ENCODE peak calls at places on chromosomes 13 and 19, in nine cellular contexts. One of them, this sample, is unnamed.

GRCh38 chr19:16062789-16063188 is 13.5 kb upstream of the TPM4 start:
- DNase-seq in activated CD4-positive, alpha-beta T cell treated with anti-CD3 and anti-CD28 coated beads, Interleukin-2, amount 10 ng/mL, durations not matched to agents 24 days and 14 days: peak
- DNase-seq in pancreas: no peak
- DNase-seq in GOT3: no peak
- DNase-seq in stimulated activated CD4-positive, alpha-beta T cell treated with anti-CD3 and anti-CD28 coated beads, Interleukin-1b, Interleukin-23, amount 100 ng/mL, for 24 hours: no peak
- DNase-seq in CD8-positive, alpha-beta T cell: peak
- DNase-seq in hypothalamus: no peak
- DNase-seq in CD4-positive, CD25-positive, alpha-beta regulatory T cell: peak
- DNase-seq in stimulated activated naive CD4-positive, alpha-beta T cell treated with Interleukin-2 at 50 U/mL for 16 hours: peak
- DNase-seq in this sample: no peak

GRCh38 chr13:104006625-104007061 is 940.4 kb upstream of the SLC10A2 start:
- DNase-seq in activated CD4-positive, alpha-beta T cell treated with anti-CD3 and anti-CD28 coated beads, Interleukin-2, amount 10 ng/mL, durations not matched to agents 24 days and 14 days: no peak
- DNase-seq in pancreas: no peak
- DNase-seq in GOT3: no peak
- DNase-seq in stimulated activated CD4-positive, alpha-beta T cell treated with anti-CD3 and anti-CD28 coated beads, Interleukin-1b, Interleukin-23, amount 100 ng/mL, for 24 hours: no peak
- DNase-seq in CD8-positive, alpha-beta T cell: no peak
- DNase-seq in hypothalamus: no peak
- DNase-seq in CD4-positive, CD25-positive, alpha-beta regulatory T cell: no peak
- DNase-seq in stimulated activated naive CD4-positive, alpha-beta T cell treated with Interleukin-2 at 50 U/mL for 16 hours: no peak
- DNase-seq in this sample: no peak

GRCh38 chr13:109783447-109783814 is 3.0 kb downstream of the IRS2 start:
- DNase-seq in activated CD4-positive, alpha-beta T cell treated with anti-CD3 and anti-CD28 coated beads, Interleukin-2, amount 10 ng/mL, durations not matched to agents 24 days and 14 days: peak
- DNase-seq in pancreas: peak
- DNase-seq in GOT3: no peak
- DNase-seq in stimulated activated CD4-positive, alpha-beta T cell treated with anti-CD3 and anti-CD28 coated beads, Interleukin-1b, Interleukin-23, amount 100 ng/mL, for 24 hours: no peak
- DNase-seq in CD8-positive, alpha-beta T cell: peak
- DNase-seq in hypothalamus: no peak
- DNase-seq in CD4-positive, CD25-positive, alpha-beta regulatory T cell: no peak
- DNase-seq in stimulated activated naive CD4-positive, alpha-beta T cell treated with Interleukin-2 at 50 U/mL for 16 hours: no peak
- DNase-seq in this sample: no peak

GRCh38 chr13:25874907-25875306 is 176.9 kb downstream of the SHISA2 start:
- DNase-seq in activated CD4-positive, alpha-beta T cell treated with anti-CD3 and anti-CD28 coated beads, Interleukin-2, amount 10 ng/mL, durations not matched to agents 24 days and 14 days: peak
- DNase-seq in pancreas: no peak
- DNase-seq in GOT3: no peak
- DNase-seq in stimulated activated CD4-positive, alpha-beta T cell treated with anti-CD3 and anti-CD28 coated beads, Interleukin-1b, Interleukin-23, amount 100 ng/mL, for 24 hours: peak
- DNase-seq in CD8-positive, alpha-beta T cell: peak
- DNase-seq in hypothalamus: no peak
- DNase-seq in CD4-positive, CD25-positive, alpha-beta regulatory T cell: peak
- DNase-seq in stimulated activated naive CD4-positive, alpha-beta T cell treated with Interleukin-2 at 50 U/mL for 16 hours: peak
- DNase-seq in this sample: no peak

GRCh38 chr13:114109646-114110045 is 22.8 kb downstream of the RASA3 start:
- DNase-seq in activated CD4-positive, alpha-beta T cell treated with anti-CD3 and anti-CD28 coated beads, Interleukin-2, amount 10 ng/mL, durations not matched to agents 24 days and 14 days: no peak
- DNase-seq in pancreas: peak
- DNase-seq in GOT3: no peak
- DNase-seq in stimulated activated CD4-positive, alpha-beta T cell treated with anti-CD3 and anti-CD28 coated beads, Interleukin-1b, Interleukin-23, amount 100 ng/mL, for 24 hours: no peak
- DNase-seq in CD8-positive, alpha-beta T cell: no peak
- DNase-seq in hypothalamus: peak
- DNase-seq in CD4-positive, CD25-positive, alpha-beta regulatory T cell: no peak
- DNase-seq in stimulated activated naive CD4-positive, alpha-beta T cell treated with Interleukin-2 at 50 U/mL for 16 hours: peak
- DNase-seq in this sample: no peak

GRCh38 chr19:3774621-3775373 is 2.8 kb upstream of the RAX2 start:
- DNase-seq in activated CD4-positive, alpha-beta T cell treated with anti-CD3 and anti-CD28 coated beads, Interleukin-2, amount 10 ng/mL, durations not matched to agents 24 days and 14 days: no peak
- DNase-seq in pancreas: no peak
- DNase-seq in GOT3: no peak
- DNase-seq in stimulated activated CD4-positive, alpha-beta T cell treated with anti-CD3 and anti-CD28 coated beads, Interleukin-1b, Interleukin-23, amount 100 ng/mL, for 24 hours: no peak
- DNase-seq in CD8-positive, alpha-beta T cell: no peak
- DNase-seq in hypothalamus: no peak
- DNase-seq in CD4-positive, CD25-positive, alpha-beta regulatory T cell: no peak
- DNase-seq in stimulated activated naive CD4-positive, alpha-beta T cell treated with Interleukin-2 at 50 U/mL for 16 hours: no peak
- DNase-seq in this sample: no peak

GRCh38 chr19:7476241-7476640 is 12.6 kb downstream of the PEX11G start:
- DNase-seq in activated CD4-positive, alpha-beta T cell treated with anti-CD3 and anti-CD28 coated beads, Interleukin-2, amount 10 ng/mL, durations not matched to agents 24 days and 14 days: no peak
- DNase-seq in pancreas: no peak
- DNase-seq in GOT3: no peak
- DNase-seq in stimulated activated CD4-positive, alpha-beta T cell treated with anti-CD3 and anti-CD28 coated beads, Interleukin-1b, Interleukin-23, amount 100 ng/mL, for 24 hours: no peak
- DNase-seq in CD8-positive, alpha-beta T cell: no peak
- DNase-seq in hypothalamus: no peak
- DNase-seq in CD4-positive, CD25-positive, alpha-beta regulatory T cell: no peak
- DNase-seq in stimulated activated naive CD4-positive, alpha-beta T cell treated with Interleukin-2 at 50 U/mL for 16 hours: no peak
- DNase-seq in this sample: no peak

GRCh38 chr19:45901432-45901903 is 945 bp downstream of the MYPOP start:
- DNase-seq in activated CD4-positive, alpha-beta T cell treated with anti-CD3 and anti-CD28 coated beads, Interleukin-2, amount 10 ng/mL, durations not matched to agents 24 days and 14 days: peak
- DNase-seq in pancreas: peak
- DNase-seq in GOT3: no peak
- DNase-seq in stimulated activated CD4-positive, alpha-beta T cell treated with anti-CD3 and anti-CD28 coated beads, Interleukin-1b, Interleukin-23, amount 100 ng/mL, for 24 hours: no peak
- DNase-seq in CD8-positive, alpha-beta T cell: peak
- DNase-seq in hypothalamus: no peak
- DNase-seq in CD4-positive, CD25-positive, alpha-beta regulatory T cell: peak
- DNase-seq in stimulated activated naive CD4-positive, alpha-beta T cell treated with Interleukin-2 at 50 U/mL for 16 hours: peak
- DNase-seq in this sample: no peak

GRCh38 chr13:30692108-30692507 is 43.2 kb upstream of the ALOX5AP start:
- DNase-seq in activated CD4-positive, alpha-beta T cell treated with anti-CD3 and anti-CD28 coated beads, Interleukin-2, amount 10 ng/mL, durations not matched to agents 24 days and 14 days: no peak
- DNase-seq in pancreas: no peak
- DNase-seq in GOT3: no peak
- DNase-seq in stimulated activated CD4-positive, alpha-beta T cell treated with anti-CD3 and anti-CD28 coated beads, Interleukin-1b, Interleukin-23, amount 100 ng/mL, for 24 hours: no peak
- DNase-seq in CD8-positive, alpha-beta T cell: no peak
- DNase-seq in hypothalamus: no peak
- DNase-seq in CD4-positive, CD25-positive, alpha-beta regulatory T cell: no peak
- DNase-seq in stimulated activated naive CD4-positive, alpha-beta T cell treated with Interleukin-2 at 50 U/mL for 16 hours: no peak
- DNase-seq in this sample: no peak

GRCh38 chr19:8148410-8149231 is 771 bp downstream of the FBN3 start:
- DNase-seq in activated CD4-positive, alpha-beta T cell treated with anti-CD3 and anti-CD28 coated beads, Interleukin-2, amount 10 ng/mL, durations not matched to agents 24 days and 14 days: no peak
- DNase-seq in pancreas: peak
- DNase-seq in GOT3: no peak
- DNase-seq in stimulated activated CD4-positive, alpha-beta T cell treated with anti-CD3 and anti-CD28 coated beads, Interleukin-1b, Interleukin-23, amount 100 ng/mL, for 24 hours: no peak
- DNase-seq in CD8-positive, alpha-beta T cell: no peak
- DNase-seq in hypothalamus: no peak
- DNase-seq in CD4-positive, CD25-positive, alpha-beta regulatory T cell: no peak
- DNase-seq in stimulated activated naive CD4-positive, alpha-beta T cell treated with Interleukin-2 at 50 U/mL for 16 hours: no peak
- DNase-seq in this sample: no peak

GRCh38 chr13:99225078-99225477 is 24.4 kb downstream of the UBAC2 start:
- DNase-seq in activated CD4-positive, alpha-beta T cell treated with anti-CD3 and anti-CD28 coated beads, Interleukin-2, amount 10 ng/mL, durations not matched to agents 24 days and 14 days: no peak
- DNase-seq in pancreas: no peak
- DNase-seq in GOT3: no peak
- DNase-seq in stimulated activated CD4-positive, alpha-beta T cell treated with anti-CD3 and anti-CD28 coated beads, Interleukin-1b, Interleukin-23, amount 100 ng/mL, for 24 hours: no peak
- DNase-seq in CD8-positive, alpha-beta T cell: no peak
- DNase-seq in hypothalamus: no peak
- DNase-seq in CD4-positive, CD25-positive, alpha-beta regulatory T cell: no peak
- DNase-seq in stimulated activated naive CD4-positive, alpha-beta T cell treated with Interleukin-2 at 50 U/mL for 16 hours: no peak
- DNase-seq in this sample: no peak

GRCh38 chr19:17681505-17682125 is 6.5 kb downstream of the UNC13A start:
- DNase-seq in activated CD4-positive, alpha-beta T cell treated with anti-CD3 and anti-CD28 coated beads, Interleukin-2, amount 10 ng/mL, durations not matched to agents 24 days and 14 days: peak
- DNase-seq in pancreas: no peak
- DNase-seq in GOT3: no peak
- DNase-seq in stimulated activated CD4-positive, alpha-beta T cell treated with anti-CD3 and anti-CD28 coated beads, Interleukin-1b, Interleukin-23, amount 100 ng/mL, for 24 hours: no peak
- DNase-seq in CD8-positive, alpha-beta T cell: peak
- DNase-seq in hypothalamus: no peak
- DNase-seq in CD4-positive, CD25-positive, alpha-beta regulatory T cell: peak
- DNase-seq in stimulated activated naive CD4-positive, alpha-beta T cell treated with Interleukin-2 at 50 U/mL for 16 hours: no peak
- DNase-seq in this sample: no peak

GRCh38 chr13:19860884-19861655 is 2.4 kb downstream of the ZMYM5 start:
- DNase-seq in activated CD4-positive, alpha-beta T cell treated with anti-CD3 and anti-CD28 coated beads, Interleukin-2, amount 10 ng/mL, durations not matched to agents 24 days and 14 days: peak
- DNase-seq in pancreas: no peak
- DNase-seq in GOT3: no peak
- DNase-seq in stimulated activated CD4-positive, alpha-beta T cell treated with anti-CD3 and anti-CD28 coated beads, Interleukin-1b, Interleukin-23, amount 100 ng/mL, for 24 hours: no peak
- DNase-seq in CD8-positive, alpha-beta T cell: no peak
- DNase-seq in hypothalamus: no peak
- DNase-seq in CD4-positive, CD25-positive, alpha-beta regulatory T cell: peak
- DNase-seq in stimulated activated naive CD4-positive, alpha-beta T cell treated with Interleukin-2 at 50 U/mL for 16 hours: no peak
- DNase-seq in this sample: no peak